ENCODE peak calls at places on chromosome 17, in six cellular contexts. S, Q, A, R, T and W are unnamed samples.

GRCh38 chr17:81406117-81406953 is 11.1 kb downstream of the BAHCC1 start:
- DNase-seq in S (no peak), Q (no peak), A (no peak), R (no peak), T (no peak), W (no peak)

GRCh38 chr17:44565866-44566443 is 8.7 kb downstream of the FZD2 start:
- DNase-seq in S (no peak), Q (no peak), A (no peak), R (no peak), T (no peak), W (no peak)

GRCh38 chr17:49851387-49852291 is 3.8 kb upstream of the TAC4 start:
- DNase-seq in S (peak), Q (peak), A (peak), R (peak), T (peak), W (peak)

GRCh38 chr17:38559025-38559879 is 46.5 kb downstream of the SRCIN1 start:
- DNase-seq in S (peak), Q (peak), A (peak), R (peak), T (peak), W (peak)

GRCh38 chr17:4591529-4591928 is 7.2 kb downstream of the SMTNL2 start:
- DNase-seq in S (no peak), Q (no peak), A (no peak), R (no peak), T (peak), W (no peak)

GRCh38 chr17:77611791-77612466 is 346.6 kb upstream of the TNRC6C start:
- DNase-seq in S (no peak), Q (no peak), A (no peak), R (no peak), T (no peak), W (no peak)

GRCh38 chr17:17179371-17179827 is 26.7 kb downstream of the PLD6 start:
- DNase-seq in S (no peak), Q (no peak), A (no peak), R (no peak), T (peak), W (no peak)

GRCh38 chr17:64202683-64203430 is 60.2 kb downstream of the TEX2 start:
- DNase-seq in S (no peak), Q (no peak), A (no peak), R (no peak), T (peak), W (no peak)

GRCh38 chr17:79196913-79197312 is 122.3 kb downstream of the ENGASE start:
- DNase-seq in S (no peak), Q (no peak), A (no peak), R (no peak), T (no peak), W (no peak)

GRCh38 chr17:40177275-40177874 is at the start of gene RAPGEFL1:
- DNase-seq in S (peak), Q (peak), A (peak), R (peak), T (peak), W (peak)

GRCh38 chr17:35684046-35684802 is 47.2 kb upstream of the RASL10B start:
- DNase-seq in S (no peak), Q (no peak), A (no peak), R (no peak), T (peak), W (no peak)

GRCh38 chr17:66848496-66848895 is 13.6 kb downstream of the CACNG5 start:
- DNase-seq in S (no peak), Q (no peak), A (no peak), R (no peak), T (no peak), W (no peak)

GRCh38 chr17:81030726-81031570 is 4.0 kb upstream of the BAIAP2 start:
- DNase-seq in S (no peak), Q (no peak), A (no peak), R (no peak), T (no peak), W (no peak)

GRCh38 chr17:68182016-68182315 is 65.9 kb upstream of the AMZ2 start:
- DNase-seq in S (no peak), Q (peak), A (no peak), R (no peak), T (no peak), W (no peak)

GRCh38 chr17:46811978-46812583 is 6.4 kb downstream of the WNT3 start:
- DNase-seq in S (no peak), Q (no peak), A (no peak), R (no peak), T (peak), W (no peak)

GRCh38 chr17:4161179-4161559 is 18.2 kb downstream of the CYB5D2 start:
- DNase-seq in S (no peak), Q (no peak), A (peak), R (no peak), T (peak), W (no peak)

GRCh38 chr17:82737981-82738877 is 2.8 kb downstream of the FN3K start:
- DNase-seq in S (no peak), Q (no peak), A (peak), R (peak), T (peak), W (no peak)
- TF ChIP-seq CTCF in S (no peak), Q (no peak), A (no peak), R (no peak), T (no peak), W (no peak)

GRCh38 chr17:28092109-28092508 is 49.6 kb downstream of the NLK start:
- DNase-seq in S (no peak), Q (no peak), A (no peak), R (no peak), T (no peak), W (no peak)

GRCh38 chr17:28090551-28090950 is 48.1 kb downstream of the NLK start:
- DNase-seq in S (no peak), Q (no peak), A (no peak), R (no peak), T (no peak), W (no peak)

GRCh38 chr17:28085766-28086165 is 43.3 kb downstream of the NLK start:
- DNase-seq in S (no peak), Q (no peak), A (no peak), R (no peak), T (no peak), W (no peak)

GRCh38 chr17:28087743-28088142 is 45.3 kb downstream of the NLK start:
- DNase-seq in S (no peak), Q (no peak), A (no peak), R (no peak), T (no peak), W (no peak)

GRCh38 chr17:28086519-28086918 is 44.0 kb downstream of the NLK start:
- DNase-seq in S (no peak), Q (no peak), A (no peak), R (no peak), T (peak), W (no peak)
- TF ChIP-seq CTCF in S (no peak), Q (no peak), A (no peak), R (no peak), T (no peak), W (no peak)

GRCh38 chr17:8041980-8042379 is 3.1 kb downstream of the ALOX15B start:
- DNase-seq in S (no peak), Q (no peak), A (no peak), R (no peak), T (no peak), W (no peak)

GRCh38 chr17:8044819-8045810 is 6.3 kb downstream of the ALOX15B start:
- DNase-seq in S (no peak), Q (no peak), A (no peak), R (no peak), T (no peak), W (no peak)

GRCh38 chr17:8041249-8041928 is 2.5 kb downstream of the ALOX15B start:
- DNase-seq in S (peak), Q (no peak), A (peak), R (no peak), T (peak), W (no peak)

GRCh38 chr17:8038954-8039610 is at the start of gene ALOX15B:
- DNase-seq in S (no peak), Q (no peak), A (peak), R (no peak), T (no peak), W (no peak)

GRCh38 chr17:8039611-8040168 is 831 bp downstream of the ALOX15B start:
- DNase-seq in S (no peak), Q (no peak), A (no peak), R (no peak), T (no peak), W (no peak)
- TF ChIP-seq CTCF in S (no peak), Q (no peak), A (no peak), R (no peak), T (no peak), W (no peak)

DNA sequence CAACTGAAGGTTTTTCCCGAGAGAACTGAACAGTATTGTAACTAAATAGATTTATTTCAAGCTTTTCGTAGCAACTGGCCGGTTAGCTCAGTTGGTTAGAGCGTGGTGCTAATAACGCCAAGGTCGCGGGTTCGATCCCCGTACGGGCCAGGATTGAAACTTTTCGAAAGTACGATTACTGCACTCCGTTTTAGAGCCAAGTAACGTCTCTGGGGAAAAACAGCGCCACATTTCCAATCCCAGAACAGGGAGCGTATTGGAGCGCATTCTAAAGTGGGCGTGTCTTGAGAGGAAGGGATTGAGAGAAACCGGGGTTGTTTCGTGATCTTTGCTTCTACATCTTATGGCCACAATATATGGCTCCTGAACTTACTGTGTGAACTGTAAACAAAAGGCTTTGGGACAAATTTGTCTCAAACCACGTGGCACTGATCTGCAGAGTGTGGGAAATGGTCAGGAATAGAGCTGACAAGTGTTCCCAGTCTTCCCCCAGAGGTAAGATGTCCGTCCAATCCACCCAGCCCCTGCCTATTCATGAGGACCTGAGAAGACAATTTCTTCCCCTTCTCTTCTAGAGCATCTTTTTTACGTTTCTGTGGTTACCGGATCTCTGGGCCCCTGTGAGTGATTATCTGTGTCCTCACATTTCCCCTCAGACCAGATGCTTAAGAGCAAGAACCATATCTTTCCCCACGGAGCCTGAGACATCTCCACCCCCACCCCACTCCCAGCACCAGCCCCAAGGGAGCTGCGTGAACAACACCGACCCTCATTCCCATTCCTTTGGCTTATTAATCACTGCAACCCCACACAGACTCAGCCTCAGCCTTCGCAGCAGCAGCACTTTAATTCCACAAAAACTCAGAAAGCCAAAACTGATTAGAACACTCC is 2.2 kb downstream of the BORCS6 start:
- DNase-seq in S (peak), Q (peak), A (peak), R (peak), T (peak), W (peak)
- TF ChIP-seq CTCF in S (no peak), Q (no peak), A (no peak), R (peak), T (peak), W (no peak)

GRCh38 chr17:41935641-41936040 is 5.2 kb downstream of the ODAD4 start:
- DNase-seq in S (no peak), Q (no peak), A (no peak), R (no peak), T (no peak), W (no peak)

GRCh38 chr17:41939044-41939695 is 8.8 kb downstream of the ODAD4 start:
- DNase-seq in S (no peak), Q (no peak), A (no peak), R (no peak), T (no peak), W (no peak)

GRCh38 chr17:41941158-41941557 is 10.7 kb downstream of the ODAD4 start:
- DNase-seq in S (no peak), Q (no peak), A (no peak), R (no peak), T (no peak), W (no peak)

GRCh38 chr17:41942626-41943025 is 12.2 kb downstream of the ODAD4 start:
- DNase-seq in S (no peak), Q (no peak), A (no peak), R (no peak), T (no peak), W (no peak)

DNA sequence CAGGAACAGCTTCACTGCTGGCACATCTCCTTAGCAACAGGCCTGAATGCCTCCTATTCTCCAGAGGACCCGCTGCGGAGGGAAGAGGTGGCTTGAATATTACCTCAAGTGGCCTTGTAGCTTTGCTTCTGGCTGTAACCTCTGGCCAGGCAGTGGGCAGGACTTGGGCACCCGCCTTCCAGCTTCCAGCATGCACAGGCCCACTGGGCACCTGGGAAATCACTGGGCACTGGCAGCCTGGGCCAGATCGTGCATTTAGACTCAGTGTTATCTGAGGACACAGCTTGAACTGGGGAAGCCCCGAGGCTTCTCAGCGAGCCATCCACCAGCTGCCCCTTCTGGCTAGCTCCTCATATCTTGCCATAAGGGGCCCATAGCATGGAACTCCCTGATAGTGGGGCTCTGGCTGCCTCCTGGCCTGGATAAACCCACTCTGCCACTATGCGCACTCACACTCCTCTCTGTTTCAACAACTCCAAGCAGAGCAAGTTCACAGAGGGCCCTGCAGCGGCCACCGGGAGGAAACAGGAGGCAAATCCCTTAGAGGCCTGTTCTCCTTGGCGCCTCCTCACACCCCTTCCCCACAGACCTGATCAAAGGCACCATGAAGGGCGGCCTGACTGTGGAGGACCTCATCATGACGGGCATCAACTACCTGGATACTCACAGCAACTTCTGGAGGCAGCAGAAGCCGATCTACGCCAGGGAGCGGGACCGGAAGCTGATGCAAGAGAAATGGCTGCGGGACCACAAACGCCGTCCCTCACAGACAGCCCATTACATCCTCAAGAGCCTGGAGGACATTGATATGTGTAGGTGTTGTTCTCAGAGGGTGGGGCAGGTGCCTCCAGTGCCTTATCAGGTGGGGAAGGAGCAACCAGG is 7.8 kb downstream of the ODAD4 start:
- DNase-seq in S (no peak), Q (no peak), A (peak), R (peak), T (no peak), W (no peak)
- TF ChIP-seq CTCF in S (no peak), Q (no peak), A (no peak), R (no peak), T (no peak), W (no peak)

GRCh38 chr17:48385303-48385702 is 44.7 kb downstream of the SKAP1 start:
- DNase-seq in S (no peak), Q (no peak), A (no peak), R (no peak), T (no peak), W (no peak)
- TF ChIP-seq CTCF in S (no peak), Q (no peak), A (no peak), R (no peak), T (no peak), W (no peak)

GRCh38 chr17:76123127-76123499 is 17.9 kb downstream of the FOXJ1 start:
- DNase-seq in S (no peak), Q (no peak), A (no peak), R (no peak), T (no peak), W (no peak)

GRCh38 chr17:76121932-76122383 is 18.4 kb upstream of the EXOC7 start:
- DNase-seq in S (no peak), Q (no peak), A (peak), R (no peak), T (no peak), W (no peak)

GRCh38 chr17:76123749-76124581 is 17.1 kb downstream of the FOXJ1 start:
- DNase-seq in S (no peak), Q (no peak), A (no peak), R (no peak), T (no peak), W (no peak)

GRCh38 chr17:76120658-76121008 is 17.0 kb upstream of the EXOC7 start:
- DNase-seq in S (no peak), Q (no peak), A (no peak), R (no peak), T (no peak), W (no peak)

GRCh38 chr17:76122411-76123126 is 18.5 kb downstream of the FOXJ1 start:
- DNase-seq in S (no peak), Q (no peak), A (no peak), R (no peak), T (no peak), W (no peak)
- TF ChIP-seq CTCF in S (no peak), Q (no peak), A (no peak), R (no peak), T (no peak), W (no peak)